ENCODE peak calls at places on chromosomes 16 and 17, in nine cellular contexts. V is gastrocnemius medialis; T is CD8-positive, alpha-beta memory T cell; W is HCT116; H is fibroblast of lung; K is K562; R is thyroid gland; S is esophagus squamous epithelium; X is mammary epithelial cell. A is an unnamed sample. For H3K27me3, the result is how much of the 10 kb centered on the place peaks cover.

GRCh38 chr16:88769617-88770458 is 15.2 kb downstream of the PIEZO1 start:
- DNase-seq in V (no peak), T (no peak), H (no peak), S (no peak), R (peak), K (peak), X (peak), W (no peak), A (no peak)

GRCh38 chr16:76650579-76650978 is 373.4 kb downstream of the CNTNAP4 start:
- DNase-seq in K (no peak), V (no peak), R (no peak), T (no peak), S (no peak), H (no peak), W (no peak), X (peak), A (no peak)

GRCh38 chr16:19410435-19411153 is 7.1 kb upstream of the TMC5 start:
- DNase-seq in K (no peak), W (no peak), V (no peak), H (no peak), S (no peak), X (no peak), T (no peak), R (peak), A (no peak)

GRCh38 chr16:89613101-89613953 is at the start of gene DPEP1:
- DNase-seq in W (no peak), S (no peak), R (no peak), K (no peak), X (no peak), H (no peak), V (no peak), T (no peak), A (no peak)

GRCh38 chr17:38627957-38628356 is 22.2 kb upstream of the SRCIN1 start:
- DNase-seq in X (no peak), S (no peak), K (no peak), R (no peak), W (no peak), V (no peak), H (no peak), T (no peak), A (no peak)

GRCh38 chr16:6541262-6541661 is 791.4 kb upstream of the RBFOX1 start:
- DNase-seq in K (no peak), S (no peak), R (no peak), H (no peak), T (no peak), X (no peak), W (no peak), V (no peak), A (no peak)

GRCh38 chr16:57535680-57536305 is 578 bp downstream of the CCDC102A start:
- DNase-seq in V (peak), X (peak), S (no peak), R (peak), T (peak), W (peak), K (peak), H (peak), A (peak)

GRCh38 chr16:11669380-11670146 is 1.3 kb downstream of the SNN start:
- DNase-seq in S (no peak), T (no peak), K (no peak), H (no peak), V (no peak), W (no peak), R (peak), X (no peak), A (peak)

GRCh38 chr17:78227455-78227916 is 3.9 kb upstream of the TMEM235 start:
- DNase-seq in T (no peak), X (no peak), W (no peak), K (no peak), V (no peak), H (peak), S (no peak), R (no peak), A (no peak)

GRCh38 chr17:67558740-67559380 is 158.9 kb upstream of the NOL11 start:
- DNase-seq in S (no peak), X (peak), R (no peak), V (no peak), K (no peak), W (no peak), T (no peak), H (no peak), A (no peak)

GRCh38 chr17:68698761-68699160 is 97.6 kb upstream of the FAM20A start:
- DNase-seq in T (no peak), S (no peak), W (no peak), K (no peak), V (peak), H (no peak), R (no peak), X (no peak), A (peak)

GRCh38 chr17:29136998-29137730 is 43.0 kb downstream of the MYO18A start:
- DNase-seq in K (no peak), R (no peak), W (no peak), X (no peak), V (no peak), H (peak), S (no peak), T (no peak), A (no peak)

GRCh38 chr16:67865318-67865717 is 7.5 kb upstream of the EDC4 start:
- DNase-seq in K (no peak), H (no peak), T (no peak), X (peak), S (no peak), R (no peak), V (no peak), W (no peak), A (no peak)

GRCh38 chr16:65884018-65884417 is 482.5 kb upstream of the CDH5 start:
- DNase-seq in T (no peak), X (peak), R (no peak), H (peak), V (no peak), K (no peak), W (no peak), S (no peak), A (no peak)

GRCh38 chr16:47160422-47160821 is 16.7 kb upstream of the NETO2 start:
- DNase-seq in S (no peak), T (no peak), R (no peak), H (no peak), K (no peak), V (no peak), X (no peak), W (no peak), A (no peak)

GRCh38 chr16:49327466-49327865 is 45.8 kb upstream of the CBLN1 start:
- DNase-seq in H (no peak), V (no peak), W (no peak), T (no peak), R (no peak), X (no peak), K (no peak), S (no peak), A (no peak)

DNA sequence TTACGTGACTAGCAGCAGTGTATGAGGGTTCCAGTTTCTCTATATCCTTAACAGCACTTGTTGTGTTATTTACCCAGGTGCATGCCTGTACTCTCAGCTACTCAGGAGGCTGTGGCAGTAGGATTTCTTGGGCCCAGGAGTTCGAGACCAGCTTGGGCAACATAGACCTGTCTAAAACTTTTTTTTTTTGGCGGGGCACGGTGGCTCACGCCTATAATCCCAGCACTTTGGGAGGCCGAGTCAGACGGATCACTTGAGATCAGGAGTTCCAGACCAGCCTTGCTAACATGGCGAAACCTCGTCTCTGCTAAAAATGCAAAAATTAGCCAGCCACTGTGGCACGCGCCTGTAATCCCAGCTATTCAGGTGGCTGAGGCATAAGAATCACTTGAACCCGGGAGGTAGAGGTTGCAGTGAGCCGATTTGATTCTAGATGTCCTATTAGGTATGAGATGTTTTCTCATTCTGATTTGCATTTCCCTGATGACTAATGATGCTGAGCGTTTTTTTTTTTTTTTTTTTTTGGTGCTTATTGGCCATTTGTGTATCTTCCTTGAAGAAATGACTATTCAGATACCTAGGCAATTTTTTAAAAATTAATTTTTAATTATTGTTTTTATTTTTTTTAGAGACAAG is 13.4 kb downstream of the CASC3 start:
- DNase-seq in H (no peak), V (no peak), T (no peak), K (no peak), R (no peak), S (no peak), W (no peak), X (no peak), A (no peak)
- H3K4me3 ChIP-seq in H (no peak), V (no peak), T (no peak), K (no peak), R (no peak), S (no peak), W (no peak), X (no peak), A (no peak)

GRCh38 chr16:24781256-24781655 is 51.8 kb downstream of the TNRC6A start:
- DNase-seq in K (no peak), S (no peak), V (no peak), X (no peak), R (no peak), H (no peak), W (no peak), T (no peak), A (no peak)
- H3K27me3 ChIP-seq in K (under half), S (under half), V (under half), X (under half), R (under half), H (under half), W (under half), T (under half), A (under half)

GRCh38 chr17:76840884-76841775 is 27.1 kb upstream of the MGAT5B start:
- DNase-seq in T (no peak), S (no peak), K (peak), H (no peak), R (no peak), X (no peak), V (no peak), W (no peak), A (no peak)
- H3K4me3 ChIP-seq in T (no peak), S (no peak), K (no peak), H (no peak), R (no peak), X (no peak), V (no peak), W (no peak), A (no peak)

DNA sequence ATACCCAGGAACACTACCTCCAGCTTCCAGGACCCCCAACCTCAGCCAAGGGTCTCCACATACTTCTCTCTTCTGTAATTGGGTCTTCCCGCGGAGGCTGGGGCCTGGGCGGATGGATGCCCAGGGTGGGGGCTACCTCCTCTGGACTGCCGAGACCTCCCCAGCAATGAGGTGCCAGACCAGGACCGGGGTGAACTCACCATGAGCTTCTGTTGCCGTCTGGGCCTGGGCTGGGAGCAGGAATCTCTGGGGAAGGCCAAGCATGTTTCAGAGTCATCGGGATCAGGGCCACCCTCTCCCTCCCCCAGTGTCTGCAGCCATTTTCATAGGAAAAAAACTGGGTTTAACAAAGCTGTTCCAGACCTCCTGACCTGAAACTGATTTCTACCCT is 10.3 kb upstream of the BAHCC1 start:
- DNase-seq in T (no peak), V (no peak), W (no peak), X (no peak), R (no peak), H (no peak), K (no peak), S (no peak), A (no peak)
- H3K27me3 ChIP-seq in T (under half), V (under half), W (under half), X (under half), R (under half), H (under half), K (under half), S (under half), A (under half)

GRCh38 chr17:59498421-59499307 is 66.7 kb upstream of the DHX40 start:
- DNase-seq in H (peak), T (no peak), R (no peak), X (no peak), V (no peak), S (no peak), K (no peak), W (no peak), A (no peak)
- H3K4me3 ChIP-seq in H (no peak), T (no peak), R (no peak), X (no peak), V (no peak), S (no peak), K (no peak), W (no peak), A (no peak)

GRCh38 chr17:56324676-56325075 is 171.4 kb downstream of the ANKFN1 start:
- DNase-seq in V (no peak), K (no peak), T (no peak), X (no peak), H (no peak), W (no peak), S (no peak), R (no peak), A (no peak)
- H3K27me3 ChIP-seq in V (under half), K (under half), T (under half), X (under half), H (under half), W (under half), S (under half), R (under half), A (under half)

GRCh38 chr17:50165066-50165465 is 739 bp upstream of the SGCA start:
- DNase-seq in R (no peak), T (no peak), X (no peak), S (no peak), K (no peak), H (no peak), V (no peak), W (no peak), A (no peak)

GRCh38 chr17:50166518-50167181 is 845 bp downstream of the SGCA start:
- DNase-seq in R (no peak), W (no peak), S (no peak), H (no peak), T (no peak), K (no peak), X (no peak), V (no peak), A (no peak)

GRCh38 chr17:50164697-50164988 is 1.2 kb upstream of the SGCA start:
- DNase-seq in X (no peak), K (no peak), V (no peak), S (no peak), H (no peak), W (no peak), R (no peak), T (no peak), A (no peak)

GRCh38 chr17:50165466-50165865 is 339 bp upstream of the SGCA start:
- DNase-seq in W (no peak), T (no peak), X (no peak), K (no peak), S (no peak), V (no peak), H (no peak), R (no peak), A (no peak)

DNA sequence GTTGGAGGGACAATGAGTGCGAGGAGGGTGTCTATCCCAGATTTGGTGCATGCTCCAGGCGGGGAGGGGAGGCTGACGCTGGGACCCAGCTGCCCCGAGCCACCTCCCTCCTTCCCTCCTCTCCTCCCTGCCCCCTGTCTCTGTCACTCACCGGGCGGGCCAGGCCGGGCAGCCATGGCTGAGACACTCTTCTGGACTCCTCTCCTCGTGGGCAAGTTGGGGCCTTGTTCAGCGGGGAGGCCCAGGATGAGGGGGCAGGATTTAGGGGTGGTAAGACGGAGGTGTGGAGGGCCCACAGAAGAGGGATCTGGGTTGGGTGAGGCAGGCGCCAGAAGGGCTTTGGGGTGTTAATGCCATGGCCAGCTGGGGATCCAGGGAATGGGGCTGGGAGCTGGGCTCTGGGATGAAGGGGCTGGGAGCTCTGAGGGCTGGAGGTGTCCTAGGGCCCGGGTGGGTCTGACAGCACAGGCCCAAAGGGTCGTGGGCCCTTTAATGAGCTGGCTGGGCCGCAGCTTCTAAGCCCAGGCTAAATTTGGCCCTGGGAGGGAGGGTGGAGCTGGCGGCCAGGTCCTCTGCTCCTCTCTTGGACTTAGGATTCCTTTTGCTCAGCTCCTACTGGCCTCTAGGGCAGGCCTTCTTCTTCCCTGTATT is at the start of gene SGCA:
- DNase-seq in S (no peak), V (peak), K (no peak), T (no peak), H (no peak), X (no peak), W (no peak), R (no peak), A (no peak)
- H3K4me3 ChIP-seq in S (no peak), V (peak), K (no peak), T (no peak), H (no peak), X (no peak), W (no peak), R (no peak), A (peak)

GRCh38 chr16:82042144-82042543 is 7.1 kb downstream of the HSD17B2 start:
- DNase-seq in V (no peak), R (no peak), X (no peak), K (no peak), W (no peak), T (no peak), S (no peak), H (peak), A (no peak)
- H3K27me3 ChIP-seq in V (under half), R (under half), X (under half), K (under half), W (under half), T (under half), S (under half), H (under half), A (under half)

A was measured in right atrium auricular region.